ENCODE peak calls at places on chromosomes 16 and 17, in six cellular contexts. One of them, this sample, is unnamed.

GRCh38 chr17:45241315-45242011 is 19.8 kb downstream of the FMNL1 start:
- DNase-seq in RWPE1: no peak
- DNase-seq in WTC11: peak
- DNase-seq in left ventricle myocardium inferior: no peak
- DNase-seq in pancreas: peak
- DNase-seq in GM13976: no peak
- DNase-seq in this sample: no peak

GRCh38 chr17:12600349-12600748 is 65.3 kb upstream of the MYOCD start:
- DNase-seq in RWPE1: no peak
- DNase-seq in WTC11: no peak
- DNase-seq in left ventricle myocardium inferior: no peak
- DNase-seq in pancreas: no peak
- DNase-seq in GM13976: no peak
- DNase-seq in this sample: no peak

GRCh38 chr17:72764632-72765041 is 327.9 kb downstream of the SLC39A11 start:
- DNase-seq in RWPE1: no peak
- DNase-seq in WTC11: no peak
- DNase-seq in left ventricle myocardium inferior: no peak
- DNase-seq in pancreas: no peak
- DNase-seq in GM13976: no peak
- DNase-seq in this sample: no peak

GRCh38 chr17:69492410-69493071 is 78.0 kb downstream of the MAP2K6 start:
- DNase-seq in RWPE1: peak
- DNase-seq in WTC11: peak
- DNase-seq in left ventricle myocardium inferior: no peak
- DNase-seq in pancreas: no peak
- DNase-seq in GM13976: no peak
- DNase-seq in this sample: peak

GRCh38 chr17:8320990-8321389 is 10.9 kb downstream of the ARHGEF15 start:
- DNase-seq in RWPE1: no peak
- DNase-seq in WTC11: no peak
- DNase-seq in left ventricle myocardium inferior: no peak
- DNase-seq in pancreas: no peak
- DNase-seq in GM13976: peak
- DNase-seq in this sample: no peak

GRCh38 chr17:354651-355556 is 2.3 kb upstream of the RPH3AL start:
- DNase-seq in RWPE1: no peak
- DNase-seq in WTC11: no peak
- DNase-seq in left ventricle myocardium inferior: no peak
- DNase-seq in pancreas: peak
- DNase-seq in GM13976: no peak
- DNase-seq in this sample: no peak

GRCh38 chr16:4303973-4304372 is 11.9 kb upstream of the GLIS2 start:
- DNase-seq in RWPE1: no peak
- DNase-seq in WTC11: no peak
- DNase-seq in left ventricle myocardium inferior: no peak
- DNase-seq in pancreas: no peak
- DNase-seq in GM13976: no peak
- DNase-seq in this sample: no peak

GRCh38 chr17:4543557-4544026 is 11.6 kb downstream of the MYBBP1A start:
- DNase-seq in RWPE1: no peak
- DNase-seq in WTC11: no peak
- DNase-seq in left ventricle myocardium inferior: no peak
- DNase-seq in pancreas: no peak
- DNase-seq in GM13976: no peak
- DNase-seq in this sample: no peak

GRCh38 chr17:30942311-30943079 is 20.8 kb downstream of the ADAP2 start:
- DNase-seq in RWPE1: no peak
- DNase-seq in WTC11: no peak
- DNase-seq in left ventricle myocardium inferior: no peak
- DNase-seq in pancreas: no peak
- DNase-seq in GM13976: no peak
- DNase-seq in this sample: no peak

DNA sequence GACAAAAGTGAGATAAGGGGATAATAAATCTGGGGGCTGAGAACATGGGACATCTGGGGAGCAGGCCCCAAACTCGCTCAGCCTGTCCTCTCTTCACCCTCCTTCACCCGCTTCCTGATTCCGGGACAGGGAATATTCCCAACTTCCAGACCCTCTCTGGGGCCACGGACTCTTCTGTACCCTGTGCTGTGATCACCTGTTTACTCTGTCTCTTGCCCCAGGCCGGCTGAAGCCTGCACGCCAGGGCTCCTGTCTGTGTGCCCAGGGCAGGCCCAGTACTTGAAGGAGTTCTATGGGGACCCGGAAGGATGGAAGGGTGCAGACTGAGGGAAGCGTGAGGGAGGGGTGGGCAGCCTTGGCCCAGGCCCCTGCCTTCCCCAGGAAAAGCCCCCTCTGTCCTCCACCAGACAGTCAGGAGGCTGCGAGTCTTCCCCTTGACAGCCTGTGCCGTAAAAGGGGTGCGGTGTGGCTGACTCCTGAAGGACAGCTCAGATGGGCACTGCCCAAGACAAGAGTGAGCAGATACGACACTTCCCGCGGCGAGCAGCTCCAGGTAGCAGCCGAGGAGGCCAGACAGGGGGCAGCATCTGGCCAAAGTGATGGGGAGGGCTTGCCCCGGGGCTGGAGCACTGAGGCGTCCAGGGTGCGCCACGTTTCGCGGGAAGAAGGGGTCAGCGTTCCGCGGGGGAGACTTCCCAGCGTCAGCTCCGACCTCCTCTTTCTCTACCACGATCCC is 1.0 kb upstream of the CCNF start:
- DNase-seq in RWPE1: peak
- DNase-seq in WTC11: peak
- DNase-seq in left ventricle myocardium inferior: no peak
- DNase-seq in pancreas: peak
- DNase-seq in GM13976: peak
- DNase-seq in this sample: no peak
- TF ChIP-seq CTCF in RWPE1: peak
- TF ChIP-seq CTCF in WTC11: no peak
- TF ChIP-seq CTCF in left ventricle myocardium inferior: peak
- TF ChIP-seq CTCF in pancreas: peak
- TF ChIP-seq CTCF in GM13976: peak
- TF ChIP-seq CTCF in this sample: peak

DNA sequence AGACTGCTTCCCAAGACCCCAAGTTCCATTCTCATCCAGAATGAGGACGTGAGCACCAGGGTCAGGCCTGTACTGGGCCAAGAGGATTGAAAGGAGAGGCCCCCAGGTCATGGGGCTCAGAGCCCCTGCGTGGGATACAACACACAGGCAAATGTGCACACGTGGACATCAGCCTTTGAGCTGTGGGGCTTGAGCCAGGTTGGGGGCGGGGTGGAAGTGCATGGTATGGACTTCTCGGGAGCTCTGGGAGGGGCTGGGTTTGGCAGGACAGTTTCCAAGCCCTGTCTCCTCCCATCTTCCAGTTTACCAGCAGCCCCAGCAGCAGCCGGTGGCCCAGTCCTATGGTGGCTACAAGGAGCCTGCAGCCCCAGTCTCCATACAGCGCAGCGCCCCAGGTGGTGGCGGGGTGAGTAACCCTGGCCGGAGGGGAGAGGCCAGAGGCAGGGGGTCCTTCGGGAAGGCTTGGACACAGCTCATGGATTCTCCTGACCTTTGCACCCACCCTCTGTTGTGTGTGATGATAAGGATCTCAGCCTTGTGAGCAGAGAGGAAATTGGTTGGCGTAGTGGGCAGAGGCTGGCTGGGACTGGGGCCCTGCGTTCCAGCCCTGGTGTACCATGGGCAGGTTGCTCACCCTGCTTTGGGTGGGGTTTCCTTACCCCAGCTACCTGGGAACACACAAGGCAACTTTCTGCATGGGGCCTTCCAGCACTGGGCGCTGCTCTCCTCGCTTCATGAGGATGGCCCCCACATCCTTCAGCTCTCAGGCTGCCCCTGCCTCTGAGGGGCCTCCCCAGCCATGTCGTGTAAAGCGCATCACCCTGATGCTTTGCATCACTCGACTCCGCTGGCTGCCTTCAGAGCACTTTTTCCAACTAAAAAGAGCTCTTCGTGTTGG is 10.4 kb upstream of the LASP1NB start:
- DNase-seq in RWPE1: no peak
- DNase-seq in WTC11: peak
- DNase-seq in left ventricle myocardium inferior: no peak
- DNase-seq in pancreas: peak
- DNase-seq in GM13976: no peak
- DNase-seq in this sample: no peak
- TF ChIP-seq CTCF in RWPE1: no peak
- TF ChIP-seq CTCF in WTC11: no peak
- TF ChIP-seq CTCF in left ventricle myocardium inferior: no peak
- TF ChIP-seq CTCF in pancreas: no peak
- TF ChIP-seq CTCF in GM13976: no peak
- TF ChIP-seq CTCF in this sample: no peak

GRCh38 chr16:49490321-49490705 is 116.7 kb downstream of the C16orf78 start:
- DNase-seq in RWPE1: no peak
- DNase-seq in WTC11: no peak
- DNase-seq in left ventricle myocardium inferior: no peak
- DNase-seq in pancreas: no peak
- DNase-seq in GM13976: no peak
- DNase-seq in this sample: no peak
- TF ChIP-seq CTCF in RWPE1: no peak
- TF ChIP-seq CTCF in WTC11: no peak
- TF ChIP-seq CTCF in left ventricle myocardium inferior: no peak
- TF ChIP-seq CTCF in pancreas: no peak
- TF ChIP-seq CTCF in GM13976: no peak
- TF ChIP-seq CTCF in this sample: no peak

GRCh38 chr16:31713945-31714898 is 159.4 kb upstream of the ZNF267 start:
- DNase-seq in RWPE1: no peak
- DNase-seq in WTC11: peak
- DNase-seq in left ventricle myocardium inferior: no peak
- DNase-seq in pancreas: peak
- DNase-seq in GM13976: peak
- DNase-seq in this sample: no peak
- TF ChIP-seq CTCF in RWPE1: no peak
- TF ChIP-seq CTCF in WTC11: peak
- TF ChIP-seq CTCF in left ventricle myocardium inferior: no peak
- TF ChIP-seq CTCF in pancreas: no peak
- TF ChIP-seq CTCF in GM13976: no peak
- TF ChIP-seq CTCF in this sample: peak

GRCh38 chr17:51029142-51029541 is 91.5 kb downstream of the SPAG9 start:
- DNase-seq in RWPE1: no peak
- DNase-seq in WTC11: no peak
- DNase-seq in left ventricle myocardium inferior: no peak
- DNase-seq in pancreas: no peak
- DNase-seq in GM13976: no peak
- DNase-seq in this sample: no peak

GRCh38 chr17:51029568-51030463 is 90.9 kb downstream of the SPAG9 start:
- DNase-seq in RWPE1: no peak
- DNase-seq in WTC11: no peak
- DNase-seq in left ventricle myocardium inferior: no peak
- DNase-seq in pancreas: no peak
- DNase-seq in GM13976: peak
- DNase-seq in this sample: no peak

GRCh38 chr17:51032850-51033249 is 87.8 kb downstream of the SPAG9 start:
- DNase-seq in RWPE1: no peak
- DNase-seq in WTC11: no peak
- DNase-seq in left ventricle myocardium inferior: no peak
- DNase-seq in pancreas: no peak
- DNase-seq in GM13976: no peak
- DNase-seq in this sample: no peak

DNA sequence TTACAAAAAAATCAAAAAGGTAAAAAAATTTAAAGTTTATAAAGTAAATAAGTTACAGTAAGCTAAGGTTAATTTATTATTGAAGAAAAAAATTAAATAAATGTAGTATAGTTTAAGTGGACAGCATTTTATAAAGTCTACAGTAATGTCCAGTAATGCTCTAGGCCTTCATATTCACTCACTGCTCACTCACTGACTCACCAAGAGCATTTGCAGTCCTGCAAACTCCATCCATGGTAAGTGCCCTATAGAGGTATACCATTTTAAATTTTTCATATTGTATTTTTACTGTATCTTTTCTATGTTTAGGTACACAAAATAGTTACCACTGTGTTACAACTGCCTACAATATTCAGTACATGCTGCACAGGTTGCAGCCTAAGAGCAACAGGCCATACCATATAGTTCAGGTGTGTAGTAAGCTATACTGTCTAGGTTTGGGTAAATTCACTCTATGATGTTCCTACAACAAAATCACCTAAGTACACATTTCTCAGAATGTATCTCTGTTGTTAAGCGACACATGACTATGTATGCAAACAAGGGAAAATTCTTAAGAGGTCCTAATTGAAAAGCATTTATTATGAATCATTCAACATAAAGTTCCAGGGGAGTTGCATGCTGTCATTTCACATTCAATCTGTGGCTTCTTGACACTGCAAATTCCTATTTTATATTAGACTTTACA is 92.3 kb downstream of the SPAG9 start:
- DNase-seq in RWPE1: no peak
- DNase-seq in WTC11: no peak
- DNase-seq in left ventricle myocardium inferior: no peak
- DNase-seq in pancreas: no peak
- DNase-seq in GM13976: no peak
- DNase-seq in this sample: no peak
- TF ChIP-seq CTCF in RWPE1: no peak
- TF ChIP-seq CTCF in WTC11: no peak
- TF ChIP-seq CTCF in left ventricle myocardium inferior: no peak
- TF ChIP-seq CTCF in pancreas: no peak
- TF ChIP-seq CTCF in GM13976: no peak
- TF ChIP-seq CTCF in this sample: no peak

This sample was measured in keratinocyte.